ENCODE peak calls at places on chromosomes 5 and 9, in six cellular contexts. G, B, D, S, I and R are unnamed samples.

GRCh38 chr9:13863112-13863511 is 450.8 kb downstream of the NFIB start:
- DNase-seq in G (no peak), B (no peak), D (no peak), S (peak), I (no peak), R (no peak)

GRCh38 chr9:32644698-32645097 is 9.2 kb upstream of the TAF1L start:
- DNase-seq in G (peak), B (peak), D (peak), S (no peak), I (no peak), R (peak)

GRCh38 chr5:1292139-1292538 is 2.7 kb downstream of the TERT start:
- DNase-seq in G (no peak), B (no peak), D (no peak), S (no peak), I (no peak), R (no peak)

GRCh38 chr9:18896531-18897179 is 136.4 kb downstream of the SAXO1 start:
- DNase-seq in G (no peak), B (no peak), D (no peak), S (no peak), I (no peak), R (no peak)

GRCh38 chr5:84729326-84729725 is 344.6 kb upstream of the EDIL3 start:
- DNase-seq in G (no peak), B (no peak), D (no peak), S (peak), I (no peak), R (no peak)

GRCh38 chr9:88938181-88938580 is 53.1 kb upstream of the S1PR3 start:
- DNase-seq in G (no peak), B (no peak), D (no peak), S (no peak), I (no peak), R (no peak)

GRCh38 chr9:13174906-13175639 is 104.4 kb downstream of the MPDZ start:
- DNase-seq in G (no peak), B (no peak), D (no peak), S (no peak), I (no peak), R (no peak)

GRCh38 chr5:113250341-113250953 is 184.3 kb downstream of the TSSK1B start:
- DNase-seq in G (no peak), B (no peak), D (no peak), S (peak), I (no peak), R (no peak)

GRCh38 chr9:135167839-135168378 is 80.4 kb downstream of the OLFM1 start:
- DNase-seq in G (no peak), B (no peak), D (no peak), S (no peak), I (no peak), R (no peak)

GRCh38 chr9:136576269-136576626 is 30.4 kb upstream of the NOTCH1 start:
- DNase-seq in G (peak), B (no peak), D (no peak), S (no peak), I (no peak), R (no peak)

GRCh38 chr9:8613346-8613825 is 813.8 kb upstream of the DMAC1 start:
- DNase-seq in G (no peak), B (no peak), D (no peak), S (no peak), I (no peak), R (no peak)

GRCh38 chr9:124468061-124468740 is 17.9 kb downstream of the ADGRD2 start:
- DNase-seq in G (no peak), B (peak), D (no peak), S (no peak), I (no peak), R (no peak)

GRCh38 chr5:153504726-153505125 is 14.3 kb downstream of the GRIA1 start:
- DNase-seq in G (no peak), B (no peak), D (no peak), S (no peak), I (no peak), R (no peak)

GRCh38 chr9:107190936-107191290 is 92.2 kb upstream of the RAD23B start:
- DNase-seq in G (no peak), B (no peak), D (no peak), S (no peak), I (no peak), R (no peak)

GRCh38 chr9:136847827-136848392 is 1.3 kb upstream of the PHPT1 start:
- DNase-seq in G (no peak), B (peak), D (peak), S (no peak), I (peak), R (no peak)

GRCh38 chr9:134379774-134380431 is 53.6 kb downstream of the RXRA start:
- DNase-seq in G (peak), B (peak), D (no peak), S (no peak), I (no peak), R (no peak)

GRCh38 chr9:114033397-114034103 is 44.5 kb downstream of the AMBP start:
- DNase-seq in G (no peak), B (no peak), D (no peak), S (peak), I (no peak), R (no peak)

GRCh38 chr9:120474579-120475243 is 105.3 kb downstream of the CDK5RAP2 start:
- DNase-seq in G (no peak), B (no peak), D (no peak), S (no peak), I (no peak), R (no peak)

GRCh38 chr9:32722704-32723103 is 60.6 kb upstream of the TMEM215 start:
- DNase-seq in G (no peak), B (no peak), D (no peak), S (no peak), I (no peak), R (no peak)

GRCh38 chr5:68285857-68286611 is 70.5 kb downstream of the PIK3R1 start:
- DNase-seq in G (no peak), B (no peak), D (peak), S (peak), I (no peak), R (no peak)

GRCh38 chr9:134192951-134193731 is 28.8 kb upstream of the RNU6ATAC start:
- DNase-seq in G (no peak), B (peak), D (no peak), S (no peak), I (no peak), R (no peak)

GRCh38 chr5:2569774-2570542 is 181.5 kb downstream of the IRX2 start:
- DNase-seq in G (no peak), B (no peak), D (no peak), S (no peak), I (no peak), R (no peak)

GRCh38 chr9:114434878-114435311 is 47.1 kb upstream of the AKNA start:
- DNase-seq in G (peak), B (no peak), D (no peak), S (peak), I (no peak), R (no peak)

GRCh38 chr9:13358128-13358527 is 78.6 kb upstream of the MPDZ start:
- DNase-seq in G (no peak), B (no peak), D (peak), S (no peak), I (no peak), R (no peak)

GRCh38 chr9:3909966-3910650 is 384.3 kb upstream of the RFX3 start:
- DNase-seq in G (no peak), B (no peak), D (no peak), S (no peak), I (no peak), R (no peak)

GRCh38 chr9:129037767-129038098 is 1.3 kb downstream of the MIGA2 start:
- DNase-seq in G (no peak), B (no peak), D (no peak), S (no peak), I (no peak), R (no peak)

GRCh38 chr9:6243746-6244145 is 28.1 kb downstream of the IL33 start:
- DNase-seq in G (no peak), B (no peak), D (peak), S (no peak), I (no peak), R (no peak)

GRCh38 chr5:116652196-116652729 is 77.6 kb upstream of the SEMA6A start:
- DNase-seq in G (no peak), B (no peak), D (no peak), S (peak), I (no peak), R (no peak)

GRCh38 chr9:99034149-99034548 is 70.8 kb upstream of the TGFBR1 start:
- DNase-seq in G (no peak), B (no peak), D (no peak), S (no peak), I (no peak), R (no peak)

GRCh38 chr5:7805379-7805778 is 45.6 kb downstream of the CFAP90 start:
- DNase-seq in G (no peak), B (no peak), D (no peak), S (no peak), I (no peak), R (no peak)

GRCh38 chr9:133101356-133102189 is 19.5 kb downstream of the RALGDS start:
- DNase-seq in G (no peak), B (peak), D (no peak), S (no peak), I (no peak), R (no peak)

GRCh38 chr5:77832166-77832770 is 56.1 kb upstream of the TBCA start:
- DNase-seq in G (no peak), B (no peak), D (no peak), S (no peak), I (no peak), R (no peak)